ENCODE peak calls at places on chromosome 9, in five cellular contexts. I is prostate gland, N is brain microvascular endothelial cell, T is spleen, H is tibial artery. W is an unnamed sample.

GRCh38 chr9:27634879-27635278 is 61.6 kb upstream of the C9orf72 start:
- DNase-seq in I (no peak), N (no peak), T (no peak), H (no peak), W (no peak)

GRCh38 chr9:111970827-111971226 is 74.2 kb downstream of the UGCG start:
- DNase-seq in I (no peak), N (no peak), T (no peak), H (no peak), W (no peak)

GRCh38 chr9:121889990-121890563 is 203.0 kb downstream of the TTLL11 start:
- DNase-seq in I (no peak), N (peak), T (no peak), H (no peak), W (peak)

GRCh38 chr9:122457787-122458186 is 19.9 kb downstream of the OR1J1 start:
- DNase-seq in I (no peak), N (no peak), T (no peak), H (no peak), W (no peak)

GRCh38 chr9:107173422-107174180 is 109.5 kb upstream of the RAD23B start:
- DNase-seq in I (no peak), N (no peak), T (no peak), H (no peak), W (no peak)

GRCh38 chr9:116377179-116377790 is 223.7 kb downstream of the PAPPA start:
- DNase-seq in I (no peak), N (peak), T (no peak), H (no peak), W (no peak)

GRCh38 chr9:16868706-16869105 is 1.8 kb downstream of the BNC2 start:
- DNase-seq in I (no peak), N (no peak), T (no peak), H (no peak), W (no peak)

GRCh38 chr9:117073071-117073470 is 341.8 kb downstream of the ASTN2 start:
- DNase-seq in I (no peak), N (no peak), T (no peak), H (no peak), W (no peak)

GRCh38 chr9:128282500-128282899 is 6.4 kb downstream of the SWI5 start:
- DNase-seq in I (no peak), N (peak), T (no peak), H (no peak), W (no peak)

GRCh38 chr9:34612788-34613390 is 992 bp upstream of the RPP25L start:
- DNase-seq in I (peak), N (peak), T (peak), H (peak), W (peak)

GRCh38 chr9:25397746-25398145 is 280.5 kb downstream of the TUSC1 start:
- DNase-seq in I (no peak), N (no peak), T (no peak), H (no peak), W (no peak)

GRCh38 chr9:28720746-28721145 is 1147.5 kb upstream of the C9orf72 start:
- DNase-seq in I (no peak), N (no peak), T (no peak), H (no peak), W (no peak)

GRCh38 chr9:121622842-121623203 is 28.6 kb upstream of the DAB2IP start:
- DNase-seq in I (no peak), N (no peak), T (no peak), H (no peak), W (no peak)

GRCh38 chr9:79395691-79396558 is 175.8 kb upstream of the TLE4 start:
- DNase-seq in I (no peak), N (no peak), T (no peak), H (no peak), W (no peak)

GRCh38 chr9:87640385-87640795 is 85.5 kb upstream of the CTSL start:
- DNase-seq in I (no peak), N (peak), T (no peak), H (no peak), W (peak)

GRCh38 chr9:93906182-93906880 is 48.8 kb downstream of the BARX1 start:
- DNase-seq in I (no peak), N (no peak), T (peak), H (no peak), W (no peak)

GRCh38 chr9:12463641-12464040 is 229.5 kb upstream of the TYRP1 start:
- DNase-seq in I (no peak), N (no peak), T (no peak), H (no peak), W (no peak)

GRCh38 chr9:38000735-38001134 is 68.3 kb downstream of the SHB start:
- DNase-seq in I (no peak), N (no peak), T (no peak), H (no peak), W (no peak)

GRCh38 chr9:129336601-129337286 is 158.7 kb upstream of the IER5L start:
- DNase-seq in I (peak), N (no peak), T (peak), H (no peak), W (peak)

GRCh38 chr9:35489313-35490154 is at the start of gene RUSC2:
- DNase-seq in I (peak), N (peak), T (peak), H (peak), W (peak)

GRCh38 chr9:20512106-20512505 is 110.2 kb downstream of the MLLT3 start:
- DNase-seq in I (no peak), N (peak), T (no peak), H (no peak), W (no peak)

GRCh38 chr9:1759009-1759408 is 256.1 kb upstream of the SMARCA2 start:
- DNase-seq in I (no peak), N (no peak), T (no peak), H (no peak), W (no peak)

GRCh38 chr9:5292141-5292540 is 12.4 kb downstream of the RLN2 start:
- DNase-seq in I (no peak), N (no peak), T (no peak), H (no peak), W (no peak)

GRCh38 chr9:26524225-26524624 is 368.4 kb downstream of the CAAP1 start:
- DNase-seq in I (peak), N (no peak), T (no peak), H (no peak), W (peak)

GRCh38 chr9:7739595-7739994 is 60.0 kb downstream of the DMAC1 start:
- DNase-seq in I (no peak), N (no peak), T (no peak), H (no peak), W (no peak)

GRCh38 chr9:114958021-114958846 is 27.8 kb upstream of the TNFSF8 start:
- DNase-seq in I (no peak), N (no peak), T (peak), H (peak), W (peak)

GRCh38 chr9:126615251-126615790 is 1.6 kb downstream of the LMX1B start:
- DNase-seq in I (no peak), N (no peak), T (no peak), H (no peak), W (peak)

GRCh38 chr9:18632624-18633407 is 158.9 kb downstream of the ADAMTSL1 start:
- DNase-seq in I (peak), N (peak), T (no peak), H (peak), W (no peak)

GRCh38 chr9:104872959-104873850 is 54.8 kb downstream of the ABCA1 start:
- DNase-seq in I (no peak), N (peak), T (no peak), H (peak), W (peak)

GRCh38 chr9:86298873-86299272 is 16.5 kb upstream of the ISCA1 start:
- DNase-seq in I (no peak), N (no peak), T (no peak), H (no peak), W (peak)

GRCh38 chr9:126612329-126612812 is 1.4 kb upstream of the LMX1B start:
- DNase-seq in I (no peak), N (no peak), T (no peak), H (peak), W (no peak)

GRCh38 chr9:95461448-95462381 is 55.1 kb downstream of the PTCH1 start:
- DNase-seq in I (no peak), N (no peak), T (no peak), H (no peak), W (no peak)

GRCh38 chr9:131650254-131650653 is 89.6 kb downstream of the RAPGEF1 start:
- DNase-seq in I (no peak), N (no peak), T (no peak), H (peak), W (no peak)

GRCh38 chr9:107789001-107789710 is 299.6 kb upstream of the KLF4 start:
- DNase-seq in I (no peak), N (no peak), T (no peak), H (no peak), W (no peak)

GRCh38 chr9:16671591-16672137 is 198.8 kb downstream of the BNC2 start:
- DNase-seq in I (no peak), N (peak), T (no peak), H (no peak), W (no peak)

GRCh38 chr9:89430995-89431394 is 66.9 kb downstream of the SEMA4D start:
- DNase-seq in I (no peak), N (no peak), T (no peak), H (no peak), W (no peak)

GRCh38 chr9:35774907-35775635 is 16.3 kb upstream of the NPR2 start:
- DNase-seq in I (no peak), N (no peak), T (no peak), H (peak), W (no peak)

GRCh38 chr9:764105-764524 is 77.4 kb upstream of the DMRT1 start:
- DNase-seq in I (peak), N (peak), T (peak), H (peak), W (peak)

GRCh38 chr9:137022620-137023008 is 5.4 kb downstream of the ABCA2 start:
- DNase-seq in I (no peak), N (no peak), T (no peak), H (no peak), W (no peak)
- H3K27ac ChIP-seq in I (no peak), N (no peak), T (peak), H (no peak), W (no peak)

DNA sequence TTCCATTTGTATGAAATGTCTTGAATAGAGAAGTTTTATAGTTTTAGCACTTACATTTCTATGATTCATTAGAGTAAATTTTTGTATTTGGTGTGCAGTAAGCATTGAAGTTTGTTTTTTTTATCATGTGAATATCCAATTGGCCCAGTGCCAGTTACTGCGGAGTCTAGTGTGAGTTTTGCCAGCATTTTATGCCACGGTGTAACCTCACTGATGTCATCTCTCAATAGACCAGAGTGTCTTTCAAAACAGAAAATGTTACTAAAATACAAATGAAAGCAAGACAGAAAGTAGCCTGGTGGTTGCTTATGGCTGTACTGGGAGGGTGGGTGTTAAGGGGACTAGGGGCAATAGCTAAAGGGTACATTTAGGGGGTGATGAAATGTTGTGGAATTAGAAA is 62.8 kb downstream of the IPPK start:
- DNase-seq in I (no peak), N (peak), T (no peak), H (no peak), W (peak)
- TF ChIP-seq CTCF in I (no peak), N (no peak), T (no peak), H (no peak), W (no peak)

DNA sequence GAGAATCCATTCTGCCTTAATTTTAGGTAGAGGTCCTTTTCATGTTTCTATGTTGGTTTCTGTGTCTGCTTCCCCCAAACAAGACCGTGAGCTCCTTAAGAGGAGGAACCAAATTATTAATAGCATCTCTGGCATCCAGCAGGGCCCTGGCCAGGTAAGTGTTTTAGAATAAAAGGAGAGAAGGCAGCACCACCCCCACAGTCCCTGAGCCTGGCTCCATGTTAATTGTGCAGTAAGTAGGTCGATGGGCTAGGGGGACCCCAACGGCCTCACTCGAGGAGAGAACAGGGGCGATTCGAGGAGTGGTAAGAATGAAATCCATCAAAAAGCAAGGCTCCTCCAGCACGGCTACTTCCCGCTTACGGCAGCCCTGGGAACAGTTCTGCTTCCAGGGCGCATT is 67.1 kb downstream of the GABBR2 start:
- DNase-seq in I (no peak), N (no peak), T (no peak), H (no peak), W (no peak)
- H3K27ac ChIP-seq in I (no peak), N (no peak), T (no peak), H (no peak), W (no peak)

GRCh38 chr9:69745716-69746538 is 13.9 kb downstream of the PTAR1 start:
- DNase-seq in I (no peak), N (no peak), T (no peak), H (no peak), W (no peak)
- TF ChIP-seq CTCF in I (no peak), N (peak), T (no peak), H (no peak), W (no peak)

GRCh38 chr9:102445906-102446305 is 549.2 kb upstream of the CYLC2 start:
- DNase-seq in I (no peak), N (no peak), T (no peak), H (no peak), W (no peak)
- H3K27ac ChIP-seq in I (no peak), N (no peak), T (no peak), H (no peak), W (no peak)

GRCh38 chr9:15501179-15501578 is 9.6 kb downstream of the PSIP1 start:
- DNase-seq in I (no peak), N (no peak), T (no peak), H (no peak), W (no peak)
- TF ChIP-seq CTCF in I (no peak), N (no peak), T (no peak), H (no peak), W (no peak)

DNA sequence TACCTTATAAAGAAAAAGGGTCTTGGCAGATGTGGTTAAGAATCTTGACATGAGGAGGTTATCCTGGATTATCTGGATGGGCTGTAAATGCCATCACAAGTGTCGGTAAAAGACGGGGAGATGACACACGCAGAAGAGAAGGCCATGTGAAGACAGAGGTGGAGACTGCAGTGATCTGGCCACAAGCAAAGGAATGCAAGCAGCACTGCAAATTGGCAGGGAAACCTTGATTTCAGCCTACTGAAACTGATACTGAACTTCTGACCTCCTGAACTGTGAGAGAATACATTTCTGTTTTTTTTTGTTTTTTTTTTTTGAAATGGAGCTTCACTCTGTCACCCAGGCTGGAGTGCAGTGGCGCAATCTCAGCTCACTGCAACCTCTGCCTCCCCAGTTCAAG is 92.4 kb upstream of the NFIL3 start:
- DNase-seq in I (no peak), N (no peak), T (no peak), H (no peak), W (no peak)
- H3K27ac ChIP-seq in I (no peak), N (no peak), T (no peak), H (no peak), W (no peak)

GRCh38 chr9:36793277-36793676 is 220.6 kb downstream of the MELK start:
- DNase-seq in I (no peak), N (no peak), T (no peak), H (no peak), W (no peak)
- TF ChIP-seq CTCF in I (peak), N (peak), T (no peak), H (no peak), W (no peak)

W was measured in thyroid gland.